ENCODE peak calls at places on chromosomes 3 and 15, in ten cellular contexts. R is erythroblast, B is heart left ventricle, Z is IMR-90, G is suprapubic skin, C is sigmoid colon, S is adrenal gland, J is body of pancreas, P is A549, I is tibial nerve. K is an unnamed sample.

GRCh38 chr15:50321680-50322079 is 33.3 kb downstream of the GABPB1 start:
- DNase-seq in R (no peak), B (no peak), Z (peak; percentile 25), G (no peak), C (no peak), S (no peak), J (no peak), P (no peak), I (no peak), K (no peak)

GRCh38 chr3:18853269-18853668 is 295.0 kb upstream of the KCNH8 start:
- DNase-seq in R (no peak), B (no peak), Z (no peak), G (no peak), C (no peak), S (no peak), J (no peak), P (no peak), I (no peak), K (no peak)

GRCh38 chr15:52463638-52464037 is 65.0 kb downstream of the MYO5A start:
- DNase-seq in R (no peak), B (no peak), Z (peak; percentile 39), G (no peak), C (no peak), S (no peak), J (no peak), P (peak; percentile 31), I (no peak), K (no peak)

GRCh38 chr3:72177075-72178050 is 392.4 kb upstream of the PROK2 start:
- DNase-seq in R (peak; percentile 48), B (peak; percentile 69), Z (peak; percentile 13), G (no peak), C (peak; percentile 78), S (peak; percentile 39), J (peak; percentile 20), P (no peak), I (no peak), K (peak; percentile 48)

GRCh38 chr3:31312400-31312799 is 220.3 kb upstream of the STT3B start:
- DNase-seq in R (no peak), B (no peak), Z (no peak), G (no peak), C (no peak), S (no peak), J (no peak), P (no peak), I (no peak), K (no peak)

GRCh38 chr3:170517251-170517945 is 68.5 kb downstream of the SLC7A14 start:
- DNase-seq in R (no peak), B (no peak), Z (no peak), G (no peak), C (no peak), S (no peak), J (no peak), P (no peak), I (no peak), K (no peak)

GRCh38 chr3:124444893-124445292 is 285.4 kb upstream of the UMPS start:
- DNase-seq in R (no peak), B (no peak), Z (no peak), G (no peak), C (no peak), S (no peak), J (no peak), P (no peak), I (no peak), K (no peak)

GRCh38 chr3:194686816-194687637 is 1.3 kb downstream of the FAM43A start:
- DNase-seq in R (peak; percentile 34), B (peak; percentile 53), Z (peak; percentile 58), G (no peak), C (peak; percentile 81), S (no peak), J (peak; percentile 34), P (no peak), I (no peak), K (peak; percentile 22)

GRCh38 chr3:12891985-12892839 is 50.8 kb upstream of the RPL32 start:
- DNase-seq in R (peak; percentile 81), B (peak; percentile 53), Z (peak; percentile 66), G (no peak), C (no peak), S (peak; percentile 64), J (peak; percentile 59), P (peak; percentile 55), I (no peak), K (no peak)

GRCh38 chr3:143668924-143669790 is 179.1 kb downstream of the SLC9A9 start:
- DNase-seq in R (no peak), B (no peak), Z (no peak), G (no peak), C (no peak), S (no peak), J (no peak), P (no peak), I (no peak), K (no peak)

GRCh38 chr3:60697132-60697531 is 554.1 kb downstream of the FHIT start:
- DNase-seq in R (no peak), B (no peak), Z (no peak), G (no peak), C (no peak), S (no peak), J (no peak), P (no peak), I (no peak), K (no peak)

DNA sequence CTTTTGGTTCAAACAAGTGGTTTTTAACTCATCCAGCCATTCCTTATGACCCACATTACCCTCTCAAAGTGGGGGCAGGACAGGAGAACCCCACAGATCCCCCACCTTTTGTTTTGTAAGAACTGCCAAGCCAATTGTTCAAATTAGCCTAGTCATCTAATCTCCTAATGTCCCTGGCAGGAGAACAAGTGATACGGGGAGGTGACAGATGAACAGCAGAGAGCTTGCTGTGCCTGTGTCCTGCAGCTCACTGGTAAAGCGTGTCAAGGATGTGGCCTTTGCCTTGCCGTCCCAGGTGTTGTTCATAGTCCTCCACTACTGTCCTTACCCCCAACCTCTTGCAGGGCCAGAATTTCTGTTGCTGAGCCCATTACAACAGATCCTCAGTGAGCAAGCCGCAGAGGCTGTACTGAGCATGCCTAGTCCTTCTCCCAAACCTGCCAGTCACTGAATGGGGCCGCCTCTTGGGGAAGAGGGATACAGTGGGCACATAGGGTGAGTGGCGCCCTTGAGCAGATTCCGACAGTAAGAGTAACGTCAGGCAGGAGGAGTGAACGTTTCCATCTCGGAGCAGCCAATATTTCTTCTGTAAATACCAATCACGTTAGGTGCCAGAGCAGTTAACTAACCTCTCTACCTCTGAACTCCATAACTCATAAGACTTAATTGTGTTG is 87.3 kb downstream of the ITPR1 start:
- DNase-seq in R (no peak), B (peak; percentile 12), Z (no peak), G (no peak), C (no peak), S (no peak), J (no peak), P (no peak), I (no peak), K (no peak)
- TF ChIP-seq POLR2A in R (no peak), B (no peak), Z (no peak), G (no peak), C (no peak), S (no peak), J (no peak), P (no peak), I (no peak), K (no peak)

GRCh38 chr3:149197669-149198068 is 24.0 kb downstream of the CP start:
- DNase-seq in R (no peak), B (no peak), Z (no peak), G (no peak), C (no peak), S (no peak), J (no peak), P (no peak), I (no peak), K (no peak)
- TF ChIP-seq POLR2A in R (no peak), B (no peak), Z (no peak), G (no peak), C (no peak), S (no peak), J (no peak), P (no peak), I (no peak), K (no peak)

DNA sequence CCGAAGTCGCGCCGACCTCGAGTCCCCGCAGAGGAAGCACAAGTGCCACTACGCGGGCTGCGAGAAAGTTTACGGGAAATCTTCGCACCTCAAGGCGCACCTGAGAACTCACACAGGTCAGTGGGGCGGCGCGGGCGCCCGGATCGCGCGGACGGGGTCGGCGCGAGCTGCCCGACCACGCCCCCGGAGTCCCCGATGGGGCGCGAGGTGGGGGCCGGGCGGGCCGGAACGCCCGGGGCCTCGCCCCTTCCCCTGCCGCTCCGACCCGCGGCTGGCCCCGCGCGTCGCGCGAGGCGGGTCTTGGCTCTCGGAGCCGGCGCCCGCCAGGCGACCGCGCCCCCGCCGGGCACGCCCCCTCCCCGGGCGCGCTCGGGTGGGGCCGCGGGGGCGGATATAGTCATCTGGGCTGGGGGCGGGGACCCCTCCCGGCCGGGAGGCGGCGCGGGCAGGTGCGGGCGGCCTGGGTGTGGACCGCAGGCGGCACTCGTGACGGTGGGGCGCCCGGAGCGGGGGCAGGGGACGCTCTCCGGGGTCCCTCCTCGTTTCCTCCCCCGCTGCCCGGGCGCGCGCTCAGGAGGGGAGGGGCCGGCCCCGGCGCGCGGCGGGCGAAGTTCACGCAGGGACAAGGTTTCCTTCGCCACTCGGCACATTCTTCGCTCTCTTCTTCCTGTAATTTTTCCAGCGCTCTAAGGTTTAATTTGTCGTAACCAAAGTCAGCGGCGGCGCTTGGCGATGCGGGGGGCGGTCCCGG is 1.2 kb downstream of the KLF13 start:
- DNase-seq in R (peak; percentile 89), B (peak; percentile 79), Z (peak; percentile 19), G (no peak), C (peak; percentile 81), S (peak; percentile 51), J (peak; percentile 83), P (peak; percentile 40), I (no peak), K (no peak)
- TF ChIP-seq POLR2A in R (peak; percentile 54), B (peak; percentile 16), Z (peak; percentile 52), G (peak; percentile 52), C (no peak), S (peak; percentile 33), J (peak; percentile 59), P (no peak), I (peak; percentile 56), K (no peak)

GRCh38 chr3:50567011-50567385 is 549 bp downstream of the C3orf18 start:
- DNase-seq in R (no peak), B (no peak), Z (no peak), G (no peak), C (no peak), S (no peak), J (no peak), P (no peak), I (no peak), K (no peak)

GRCh38 chr3:50568947-50569749 is at the start of gene HEMK1:
- DNase-seq in R (peak; percentile 95), B (peak; percentile 99), Z (peak; percentile 91), G (peak; percentile 99), C (peak; percentile 99), S (peak; percentile 99), J (peak; percentile 99), P (peak; percentile 91), I (peak; percentile 96), K (peak; percentile 99)

GRCh38 chr3:50564321-50564720 is 3.2 kb downstream of the C3orf18 start:
- DNase-seq in R (no peak), B (no peak), Z (no peak), G (no peak), C (no peak), S (no peak), J (no peak), P (no peak), I (no peak), K (no peak)

GRCh38 chr3:50570508-50571279 is 1.4 kb downstream of the HEMK1 start:
- DNase-seq in R (no peak), B (no peak), Z (no peak), G (no peak), C (no peak), S (no peak), J (no peak), P (no peak), I (no peak), K (no peak)

GRCh38 chr3:50567386-50568182 is at the start of gene C3orf18:
- DNase-seq in R (peak; percentile 93), B (peak; percentile 95), Z (peak; percentile 86), G (peak; percentile 97), C (peak; percentile 97), S (peak; percentile 94), J (peak; percentile 91), P (peak; percentile 71), I (peak; percentile 91), K (peak; percentile 100)
- TF ChIP-seq POLR2A in R (peak; percentile 38), B (peak; percentile 60), Z (no peak), G (peak; percentile 12), C (peak; percentile 24), S (peak; percentile 44), J (peak; percentile 28), P (no peak), I (peak; percentile 46), K (peak; percentile 45)